ENCODE peak calls at places on chromosomes 3 and 15, in six cellular contexts. One of them, this sample, is unnamed.
A peak's percentile ranks its signal among the peaks of the same experiment; 100 is the strongest.

GRCh38 chr3:183377307-183377959 is 51.0 kb downstream of the MCF2L2 start:
- DNase-seq in IMR-90: no peak
- DNase-seq in neuronal stem cell: no peak
- DNase-seq in H9: no peak
- DNase-seq in mesendoderm: no peak
- DNase-seq in mesenchymal stem cell: no peak
- DNase-seq in this sample: no peak

GRCh38 chr3:13308406-13308805 is 111.7 kb downstream of the NUP210 start:
- DNase-seq in IMR-90: peak; percentile 38
- DNase-seq in neuronal stem cell: peak; percentile 23
- DNase-seq in H9: peak; percentile 86
- DNase-seq in mesendoderm: peak; percentile 85
- DNase-seq in mesenchymal stem cell: peak; percentile 22
- DNase-seq in this sample: peak; percentile 50

GRCh38 chr3:20668411-20668810 is 482.4 kb upstream of the SGO1 start:
- DNase-seq in IMR-90: no peak
- DNase-seq in neuronal stem cell: peak; percentile 9
- DNase-seq in H9: peak; percentile 72
- DNase-seq in mesendoderm: peak; percentile 87
- DNase-seq in mesenchymal stem cell: peak; percentile 14
- DNase-seq in this sample: peak; percentile 19

GRCh38 chr3:167940241-167940640 is 155.5 kb downstream of the GOLIM4 start:
- DNase-seq in IMR-90: no peak
- DNase-seq in neuronal stem cell: no peak
- DNase-seq in H9: no peak
- DNase-seq in mesendoderm: no peak
- DNase-seq in mesenchymal stem cell: peak; percentile 21
- DNase-seq in this sample: no peak

GRCh38 chr3:56761887-56762605 is 39.7 kb downstream of the ARHGEF3 start:
- DNase-seq in IMR-90: peak; percentile 11
- DNase-seq in neuronal stem cell: no peak
- DNase-seq in H9: no peak
- DNase-seq in mesendoderm: no peak
- DNase-seq in mesenchymal stem cell: peak; percentile 43
- DNase-seq in this sample: no peak

GRCh38 chr15:37425541-37425940 is 325.2 kb upstream of the MEIS2 start:
- DNase-seq in IMR-90: peak; percentile 0
- DNase-seq in neuronal stem cell: no peak
- DNase-seq in H9: no peak
- DNase-seq in mesendoderm: no peak
- DNase-seq in mesenchymal stem cell: no peak
- DNase-seq in this sample: no peak

GRCh38 chr3:160480931-160481330 is 31.3 kb upstream of the TRIM59 start:
- DNase-seq in IMR-90: peak; percentile 40
- DNase-seq in neuronal stem cell: no peak
- DNase-seq in H9: no peak
- DNase-seq in mesendoderm: peak; percentile 31
- DNase-seq in mesenchymal stem cell: no peak
- DNase-seq in this sample: no peak

GRCh38 chr15:40695469-40695910 is 516 bp downstream of the RAD51 start:
- DNase-seq in IMR-90: peak; percentile 11
- DNase-seq in neuronal stem cell: no peak
- DNase-seq in H9: no peak
- DNase-seq in mesendoderm: no peak
- DNase-seq in mesenchymal stem cell: peak; percentile 68
- DNase-seq in this sample: no peak

GRCh38 chr3:31377045-31377642 is 155.6 kb upstream of the STT3B start:
- DNase-seq in IMR-90: peak; percentile 88
- DNase-seq in neuronal stem cell: no peak
- DNase-seq in H9: no peak
- DNase-seq in mesendoderm: no peak
- DNase-seq in mesenchymal stem cell: peak; percentile 36
- DNase-seq in this sample: no peak

GRCh38 chr15:90211440-90212168 is 10.5 kb downstream of the SEMA4B start:
- DNase-seq in IMR-90: peak; percentile 67
- DNase-seq in neuronal stem cell: no peak
- DNase-seq in H9: no peak
- DNase-seq in mesendoderm: no peak
- DNase-seq in mesenchymal stem cell: peak; percentile 57
- DNase-seq in this sample: peak; percentile 43

GRCh38 chr3:63863150-63864007 is at the start of the genes ATXN7 and THOC7:
- DNase-seq in IMR-90: peak; percentile 38
- DNase-seq in neuronal stem cell: peak; percentile 67
- DNase-seq in H9: peak; percentile 64
- DNase-seq in mesendoderm: peak; percentile 74
- DNase-seq in mesenchymal stem cell: peak; percentile 74
- DNase-seq in this sample: no peak
- H2BK5ac ChIP-seq in IMR-90: peak within 1 kb of the TSS; percentile 93
- H2BK5ac ChIP-seq in neuronal stem cell: peak within 1 kb of the TSS; percentile 95
- H2BK5ac ChIP-seq in H9: no peak within 1 kb of the TSS
- H2BK5ac ChIP-seq in mesendoderm: peak within 1 kb of the TSS; percentile 96
- H2BK5ac ChIP-seq in mesenchymal stem cell: peak within 1 kb of the TSS; percentile 71
- H2BK5ac ChIP-seq in this sample: peak within 1 kb of the TSS; percentile 80

GRCh38 chr3:48430359-48431101 is 644 bp upstream of the PLXNB1 start:
- DNase-seq in IMR-90: no peak
- DNase-seq in neuronal stem cell: no peak
- DNase-seq in H9: no peak
- DNase-seq in mesendoderm: no peak
- DNase-seq in mesenchymal stem cell: no peak
- DNase-seq in this sample: no peak
- H2BK5ac ChIP-seq in IMR-90: no peak overlapping the region
- H2BK5ac ChIP-seq in neuronal stem cell: peak overlapping the region; percentile 91
- H2BK5ac ChIP-seq in H9: no peak overlapping the region
- H2BK5ac ChIP-seq in mesendoderm: peak overlapping the region; percentile 34
- H2BK5ac ChIP-seq in mesenchymal stem cell: no peak overlapping the region
- H2BK5ac ChIP-seq in this sample: peak overlapping the region; percentile 91

DNA sequence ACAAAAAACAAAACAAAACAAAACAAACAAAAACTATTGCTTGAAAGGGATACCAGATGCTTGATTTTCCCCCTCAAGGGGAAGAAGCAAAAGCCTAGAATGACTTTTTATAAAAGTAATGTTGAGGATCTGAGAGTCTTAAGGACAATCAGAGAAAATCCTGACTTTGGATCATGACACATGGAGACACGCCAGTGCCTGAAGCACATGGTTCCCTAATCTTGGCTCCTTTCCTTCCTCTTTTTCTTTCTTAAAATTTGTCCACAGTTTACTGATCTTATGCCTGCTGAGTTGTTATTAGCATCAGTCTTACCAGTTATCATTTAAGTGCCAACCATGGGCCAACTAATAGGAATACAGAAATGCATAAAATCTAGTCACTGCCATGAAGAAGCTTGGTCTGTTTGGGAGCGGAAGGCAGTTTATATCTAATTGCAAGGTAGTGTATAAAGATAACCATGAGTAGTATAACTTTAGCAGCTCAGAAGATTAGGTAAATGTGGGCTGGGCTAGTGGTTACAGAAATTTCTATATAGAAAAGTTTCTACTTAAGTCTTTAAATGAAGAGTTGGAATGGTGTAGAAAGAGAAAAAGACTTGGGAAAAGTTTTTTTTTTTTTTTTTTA is 6.9 kb downstream of the GLCE start:
- DNase-seq in IMR-90: no peak
- DNase-seq in neuronal stem cell: no peak
- DNase-seq in H9: no peak
- DNase-seq in mesendoderm: no peak
- DNase-seq in mesenchymal stem cell: no peak
- DNase-seq in this sample: no peak
- H2BK5ac ChIP-seq in IMR-90: no peak overlapping the region
- H2BK5ac ChIP-seq in neuronal stem cell: no peak overlapping the region
- H2BK5ac ChIP-seq in H9: no peak overlapping the region
- H2BK5ac ChIP-seq in mesendoderm: no peak overlapping the region
- H2BK5ac ChIP-seq in mesenchymal stem cell: no peak overlapping the region
- H2BK5ac ChIP-seq in this sample: no peak overlapping the region

GRCh38 chr15:85475317-85475701 is 94.9 kb downstream of the AKAP13 start:
- DNase-seq in IMR-90: no peak
- DNase-seq in neuronal stem cell: no peak
- DNase-seq in H9: no peak
- DNase-seq in mesendoderm: no peak
- DNase-seq in mesenchymal stem cell: no peak
- DNase-seq in this sample: no peak

GRCh38 chr15:85475711-85476110 is 95.3 kb downstream of the AKAP13 start:
- DNase-seq in IMR-90: no peak
- DNase-seq in neuronal stem cell: no peak
- DNase-seq in H9: no peak
- DNase-seq in mesendoderm: no peak
- DNase-seq in mesenchymal stem cell: no peak
- DNase-seq in this sample: no peak

GRCh38 chr15:85479071-85479647 is 98.8 kb downstream of the AKAP13 start:
- DNase-seq in IMR-90: peak; percentile 62
- DNase-seq in neuronal stem cell: no peak
- DNase-seq in H9: no peak
- DNase-seq in mesendoderm: peak; percentile 88
- DNase-seq in mesenchymal stem cell: peak; percentile 65
- DNase-seq in this sample: peak; percentile 3

GRCh38 chr15:85477730-85478129 is 97.3 kb downstream of the AKAP13 start:
- DNase-seq in IMR-90: peak; percentile 86
- DNase-seq in neuronal stem cell: no peak
- DNase-seq in H9: no peak
- DNase-seq in mesendoderm: no peak
- DNase-seq in mesenchymal stem cell: peak; percentile 69
- DNase-seq in this sample: no peak

GRCh38 chr15:85477061-85477460 is 96.7 kb downstream of the AKAP13 start:
- DNase-seq in IMR-90: no peak
- DNase-seq in neuronal stem cell: no peak
- DNase-seq in H9: no peak
- DNase-seq in mesendoderm: no peak
- DNase-seq in mesenchymal stem cell: no peak
- DNase-seq in this sample: no peak
- H2BK5ac ChIP-seq in IMR-90: no peak overlapping the region
- H2BK5ac ChIP-seq in neuronal stem cell: no peak overlapping the region
- H2BK5ac ChIP-seq in H9: no peak overlapping the region
- H2BK5ac ChIP-seq in mesendoderm: no peak overlapping the region
- H2BK5ac ChIP-seq in mesenchymal stem cell: no peak overlapping the region
- H2BK5ac ChIP-seq in this sample: no peak overlapping the region

GRCh38 chr15:66388576-66388975 is 1.9 kb downstream of the MAP2K1 start:
- DNase-seq in IMR-90: no peak
- DNase-seq in neuronal stem cell: no peak
- DNase-seq in H9: no peak
- DNase-seq in mesendoderm: no peak
- DNase-seq in mesenchymal stem cell: no peak
- DNase-seq in this sample: no peak

GRCh38 chr15:66387176-66388056 is 704 bp downstream of the MAP2K1 start:
- DNase-seq in IMR-90: peak; percentile 83
- DNase-seq in neuronal stem cell: peak; percentile 39
- DNase-seq in H9: peak; percentile 52
- DNase-seq in mesendoderm: peak; percentile 75
- DNase-seq in mesenchymal stem cell: peak; percentile 85
- DNase-seq in this sample: peak; percentile 72

GRCh38 chr15:66388057-66388363 is 1.3 kb downstream of the MAP2K1 start:
- DNase-seq in IMR-90: no peak
- DNase-seq in neuronal stem cell: no peak
- DNase-seq in H9: no peak
- DNase-seq in mesendoderm: no peak
- DNase-seq in mesenchymal stem cell: no peak
- DNase-seq in this sample: no peak

GRCh38 chr15:66389098-66389858 is 2.6 kb downstream of the MAP2K1 start:
- DNase-seq in IMR-90: no peak
- DNase-seq in neuronal stem cell: no peak
- DNase-seq in H9: no peak
- DNase-seq in mesendoderm: no peak
- DNase-seq in mesenchymal stem cell: no peak
- DNase-seq in this sample: no peak

GRCh38 chr15:66386204-66387123 is at the start of gene MAP2K1:
- DNase-seq in IMR-90: peak; percentile 96
- DNase-seq in neuronal stem cell: peak; percentile 95
- DNase-seq in H9: peak; percentile 97
- DNase-seq in mesendoderm: peak; percentile 97
- DNase-seq in mesenchymal stem cell: peak; percentile 97
- DNase-seq in this sample: peak; percentile 98
- H2BK5ac ChIP-seq in IMR-90: peak within 1 kb of the TSS; percentile 78
- H2BK5ac ChIP-seq in neuronal stem cell: peak within 1 kb of the TSS; percentile 82
- H2BK5ac ChIP-seq in H9: no peak within 1 kb of the TSS
- H2BK5ac ChIP-seq in mesendoderm: no peak within 1 kb of the TSS
- H2BK5ac ChIP-seq in mesenchymal stem cell: no peak within 1 kb of the TSS
- H2BK5ac ChIP-seq in this sample: no peak within 1 kb of the TSS

GRCh38 chr3:139303216-139303615 is 40.6 kb upstream of the MRPS22 start:
- DNase-seq in IMR-90: no peak
- DNase-seq in neuronal stem cell: no peak
- DNase-seq in H9: no peak
- DNase-seq in mesendoderm: no peak
- DNase-seq in mesenchymal stem cell: no peak
- DNase-seq in this sample: no peak
- H2BK5ac ChIP-seq in IMR-90: peak overlapping the region; percentile 97
- H2BK5ac ChIP-seq in neuronal stem cell: no peak overlapping the region
- H2BK5ac ChIP-seq in H9: no peak overlapping the region
- H2BK5ac ChIP-seq in mesendoderm: no peak overlapping the region
- H2BK5ac ChIP-seq in mesenchymal stem cell: peak overlapping the region; percentile 89
- H2BK5ac ChIP-seq in this sample: no peak overlapping the region

DNA sequence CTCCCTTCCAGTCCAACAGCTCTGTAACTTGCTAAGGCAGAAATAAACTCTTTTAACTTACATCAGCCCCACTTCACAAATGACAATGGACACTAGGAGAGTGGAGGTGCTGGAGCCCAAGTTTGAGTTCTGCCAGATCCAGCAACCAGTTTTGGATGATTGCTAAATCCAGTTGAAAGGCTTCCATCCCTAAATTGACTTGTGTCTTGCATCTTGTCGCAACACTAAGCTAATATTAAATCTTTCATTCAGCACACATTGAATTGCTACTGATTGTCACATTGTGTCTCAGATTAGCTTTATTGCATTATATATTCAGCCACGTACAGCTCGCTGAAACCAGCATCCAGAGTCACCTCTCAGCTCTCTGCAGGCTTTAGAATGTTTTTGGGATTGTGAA is 41.7 kb upstream of the LIPC start:
- DNase-seq in IMR-90: no peak
- DNase-seq in neuronal stem cell: no peak
- DNase-seq in H9: no peak
- DNase-seq in mesendoderm: no peak
- DNase-seq in mesenchymal stem cell: no peak
- DNase-seq in this sample: no peak
- H2BK5ac ChIP-seq in IMR-90: peak overlapping the region; percentile 63
- H2BK5ac ChIP-seq in neuronal stem cell: no peak overlapping the region
- H2BK5ac ChIP-seq in H9: no peak overlapping the region
- H2BK5ac ChIP-seq in mesendoderm: no peak overlapping the region
- H2BK5ac ChIP-seq in mesenchymal stem cell: no peak overlapping the region
- H2BK5ac ChIP-seq in this sample: no peak overlapping the region